ENCODE peak calls at places on chromosomes 2 and 18, in six cellular contexts. D is neuronal stem cell, X is IMR-90, W is H9, M is H1, O is mesenchymal stem cell. K is an unnamed sample.

GRCh38 chr2:52220393-52220792 is 1188.5 kb upstream of the NRXN1 start:
- DNase-seq in D (no peak), X (no peak), W (no peak), M (no peak), O (no peak), K (no peak)

GRCh38 chr2:70301344-70302194 is at the start of gene FAM136A:
- DNase-seq in D (peak), X (peak), W (peak), M (peak), O (peak), K (peak)

GRCh38 chr2:20350105-20350712 is 435 bp downstream of the PUM2 start:
- DNase-seq in D (peak), X (no peak), W (peak), M (peak), O (no peak), K (peak)

GRCh38 chr18:62825382-62825781 is 110.0 kb downstream of the PHLPP1 start:
- DNase-seq in D (no peak), X (no peak), W (no peak), M (no peak), O (no peak), K (no peak)

GRCh38 chr2:44016282-44016681 is 20.5 kb upstream of the LRPPRC start:
- DNase-seq in D (peak), X (peak), W (peak), M (peak), O (peak), K (peak)

GRCh38 chr2:229501051-229501794 is 213.1 kb downstream of the DNER start:
- DNase-seq in D (no peak), X (no peak), W (no peak), M (no peak), O (no peak), K (no peak)

GRCh38 chr2:189685540-189686229 is 11.2 kb downstream of the ANKAR start:
- DNase-seq in D (no peak), X (peak), W (peak), M (peak), O (peak), K (no peak)

GRCh38 chr2:54404270-54404669 is 51.9 kb upstream of the SPTBN1 start:
- DNase-seq in D (no peak), X (peak), W (no peak), M (no peak), O (peak), K (no peak)

GRCh38 chr2:197559656-197560055 is 43.8 kb downstream of the MOB4 start:
- DNase-seq in D (no peak), X (no peak), W (no peak), M (no peak), O (no peak), K (no peak)

GRCh38 chr18:73564073-73564472 is 583.6 kb downstream of the FBXO15 start:
- DNase-seq in D (no peak), X (peak), W (no peak), M (no peak), O (peak), K (peak)

GRCh38 chr2:57598552-57598951 is 448.1 kb upstream of the VRK2 start:
- DNase-seq in D (no peak), X (no peak), W (no peak), M (no peak), O (no peak), K (no peak)

GRCh38 chr2:189580267-189580661 is 322 bp downstream of the SLC40A1 start:
- DNase-seq in D (no peak), X (no peak), W (peak), M (peak), O (no peak), K (peak)

GRCh38 chr2:100610381-100610831 is 47.6 kb downstream of the PDCL3 start:
- DNase-seq in D (peak), X (peak), W (peak), M (peak), O (peak), K (peak)

GRCh38 chr2:138919336-138919735 is 139.1 kb upstream of the NXPH2 start:
- DNase-seq in D (no peak), X (no peak), W (no peak), M (no peak), O (no peak), K (no peak)

GRCh38 chr2:86238354-86238753 is 39.1 kb downstream of the MRPL35 start:
- DNase-seq in D (no peak), X (no peak), W (no peak), M (no peak), O (no peak), K (no peak)

GRCh38 chr2:75375646-75376582 is 176.6 kb upstream of the TACR1 start:
- DNase-seq in D (no peak), X (peak), W (no peak), M (no peak), O (no peak), K (no peak)

GRCh38 chr2:160376576-160376975 is 117.0 kb downstream of the RBMS1 start:
- DNase-seq in D (no peak), X (peak), W (no peak), M (no peak), O (peak), K (peak)

GRCh38 chr18:78638889-78639596 is 340.6 kb upstream of the SALL3 start:
- DNase-seq in D (no peak), X (no peak), W (no peak), M (no peak), O (no peak), K (no peak)

GRCh38 chr18:68847219-68847860 is 49.5 kb downstream of the CCDC102B start:
- DNase-seq in D (no peak), X (peak), W (no peak), M (no peak), O (peak), K (peak)

GRCh38 chr2:230441188-230441897 is 25.3 kb downstream of the SP100 start:
- DNase-seq in D (no peak), X (peak), W (no peak), M (no peak), O (peak), K (no peak)

GRCh38 chr2:69549421-69549820 is 94.1 kb downstream of the AAK1 start:
- DNase-seq in D (no peak), X (peak), W (no peak), M (no peak), O (peak), K (no peak)

GRCh38 chr2:64646007-64646880 is 7.5 kb downstream of the SERTAD2 start:
- DNase-seq in D (peak), X (peak), W (peak), M (peak), O (peak), K (peak)

GRCh38 chr2:156883828-156884615 is 373.5 kb upstream of the GALNT5 start:
- DNase-seq in D (no peak), X (peak), W (no peak), M (no peak), O (peak), K (peak)

GRCh38 chr2:205524656-205525055 is 157.6 kb upstream of the NRP2 start:
- DNase-seq in D (no peak), X (no peak), W (no peak), M (no peak), O (no peak), K (no peak)

GRCh38 chr18:621181-621580 is 24.4 kb downstream of the CLUL1 start:
- DNase-seq in D (no peak), X (peak), W (no peak), M (no peak), O (peak), K (no peak)

GRCh38 chr2:9258501-9258900 is 51.9 kb downstream of the ASAP2 start:
- DNase-seq in D (no peak), X (no peak), W (no peak), M (no peak), O (peak), K (no peak)

GRCh38 chr2:46552086-46552485 is 72.7 kb downstream of the TMEM247 start:
- DNase-seq in D (no peak), X (no peak), W (no peak), M (peak), O (no peak), K (no peak)
- H3K27ac ChIP-seq in D (no peak), X (no peak), W (no peak), M (no peak), O (no peak), K (no peak)

GRCh38 chr2:135893374-135893794 is 17.1 kb upstream of the MCM6 start:
- DNase-seq in D (no peak), X (no peak), W (no peak), M (no peak), O (no peak), K (no peak)

GRCh38 chr2:135890830-135891229 is 14.6 kb upstream of the MCM6 start:
- DNase-seq in D (no peak), X (no peak), W (no peak), M (no peak), O (no peak), K (no peak)

GRCh38 chr2:135885709-135886108 is 9.5 kb upstream of the MCM6 start:
- DNase-seq in D (no peak), X (no peak), W (no peak), M (no peak), O (no peak), K (no peak)

DNA sequence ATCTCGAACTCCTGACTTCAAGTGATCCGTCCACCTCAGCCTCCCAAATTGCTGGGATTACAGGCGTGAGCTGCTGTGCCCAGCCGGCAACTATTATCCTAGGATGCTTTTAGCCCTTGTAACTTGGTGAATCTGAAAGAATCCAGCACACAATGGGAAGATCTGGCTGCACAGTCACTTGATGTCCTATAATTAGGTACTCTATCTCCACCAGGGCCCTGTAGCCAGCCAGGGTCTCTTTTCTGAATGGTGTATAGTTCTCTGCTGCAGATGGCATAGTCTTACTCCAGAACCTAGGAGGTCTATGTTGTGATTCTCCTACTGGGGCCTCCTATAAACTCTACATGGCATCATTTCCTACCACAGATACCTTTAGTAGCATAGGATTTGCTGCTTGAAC is 13.9 kb upstream of the MCM6 start:
- DNase-seq in D (no peak), X (no peak), W (no peak), M (no peak), O (no peak), K (no peak)
- H3K23ac ChIP-seq in D (no peak), X (no peak), W (no peak), M (no peak), O (no peak), K (no peak)

DNA sequence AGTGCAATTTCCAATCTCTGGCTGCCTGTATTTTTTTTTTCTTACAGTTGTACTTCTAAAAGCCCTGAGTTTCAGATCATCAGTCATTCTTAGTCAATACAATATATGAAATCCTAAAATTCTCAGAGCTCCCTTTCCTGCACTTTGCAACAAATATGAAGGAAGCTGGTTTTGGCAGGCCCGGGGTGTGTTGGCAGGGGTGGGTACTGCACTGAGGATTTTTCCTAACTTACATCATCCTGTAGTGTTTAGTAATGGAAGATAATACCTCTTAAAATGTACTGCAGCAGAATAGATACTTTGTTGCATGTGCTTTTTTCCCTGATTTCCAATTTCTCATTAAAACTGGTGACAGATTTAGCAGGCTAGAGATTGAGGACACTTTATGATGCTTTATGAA is 374.6 kb downstream of the PTH2R start:
- DNase-seq in D (no peak), X (no peak), W (no peak), M (no peak), O (no peak), K (peak)
- H2BK15ac ChIP-seq in D (no peak), X (no peak), W (no peak), M (no peak), O (no peak), K (no peak)

GRCh38 chr18:34977787-34978532 is 63.3 kb upstream of the MAPRE2 start:
- DNase-seq in D (no peak), X (peak), W (peak), M (peak), O (peak), K (peak)
- H3K27ac ChIP-seq in D (no peak), X (no peak), W (no peak), M (no peak), O (no peak), K (no peak)

K was measured in mesendoderm.